ENCODE peak calls at places on chromosomes 5 and 9, in four cellular contexts. N is choroid plexus epithelial cell, J is NCI-H2081, I is left ventricle myocardium inferior. E is an unnamed sample.

GRCh38 chr5:3612561-3613175 is 17.0 kb downstream of the IRX1 start:
- DNase-seq in J (no peak), I (no peak), N (no peak), E (no peak)

GRCh38 chr9:114137831-114138230 is 17.5 kb upstream of the COL27A1 start:
- DNase-seq in J (no peak), I (no peak), N (no peak), E (no peak)

GRCh38 chr5:181259283-181259682 is 1.7 kb downstream of the TRIM52 start:
- DNase-seq in N (no peak), J (no peak), I (no peak), E (no peak)

GRCh38 chr5:56269216-56269927 is 36.2 kb upstream of the ANKRD55 start:
- DNase-seq in I (no peak), J (no peak), N (peak; percentile 87), E (peak; percentile 71)

GRCh38 chr5:111384220-111384619 is 128.1 kb downstream of the STARD4 start:
- DNase-seq in I (no peak), J (no peak), N (peak; percentile 30), E (no peak)

GRCh38 chr5:174553556-174553955 is 170.8 kb upstream of the MSX2 start:
- DNase-seq in J (no peak), I (no peak), N (no peak), E (no peak)

GRCh38 chr5:130002183-130002582 is 97.9 kb downstream of the CHSY3 start:
- DNase-seq in N (no peak), I (no peak), J (no peak), E (no peak)

GRCh38 chr9:129108805-129109370 is 1.7 kb downstream of the CRAT start:
- DNase-seq in J (no peak), I (no peak), N (no peak), E (no peak)

GRCh38 chr5:2653991-2654390 is 97.5 kb downstream of the IRX2 start:
- DNase-seq in N (no peak), I (no peak), J (no peak), E (no peak)

GRCh38 chr9:125747053-125747764 is at the start of gene PBX3:
- DNase-seq in N (peak; percentile 38), J (peak; percentile 62), I (peak; percentile 62), E (no peak)

GRCh38 chr9:98806394-98807069 is 938 bp upstream of the GALNT12 start:
- DNase-seq in I (no peak), N (peak; percentile 36), J (no peak), E (peak; percentile 72)

GRCh38 chr5:38926121-38926520 is 80.3 kb downstream of the OSMR start:
- DNase-seq in I (no peak), N (peak; percentile 53), J (no peak), E (peak; percentile 60)

GRCh38 chr5:79021753-79022152 is 36.6 kb upstream of the ARSB start:
- DNase-seq in J (no peak), I (no peak), N (no peak), E (no peak)

GRCh38 chr9:114608525-114608796 is 2.6 kb upstream of the TMEM268 start:
- DNase-seq in N (no peak), J (no peak), I (no peak), E (no peak)

GRCh38 chr9:92180669-92181181 is 65.5 kb upstream of the SPTLC1 start:
- DNase-seq in I (no peak), N (peak; percentile 87), J (no peak), E (peak; percentile 38)